ENCODE peak calls at places on chromosomes 11 and 22, in ten cellular contexts. Z is activated CD4-positive, CD25-positive, alpha-beta regulatory T cell treated with anti-CD3 and anti-CD28 coated beads, Interleukin-2, amount 50 U/mL, for 72 hours; T is right cardiac atrium; N is lower lobe of right lung; V is upper lobe of left lung; B is brain pericyte; Y is ureter; A is mesenchymal stem cell; K is endothelial cell; L is cardiac fibroblast. D is an unnamed sample.

GRCh38 chr11:8341966-8342365 is 78.3 kb upstream of the LMO1 start:
- DNase-seq in N (no peak), T (no peak), L (no peak), B (no peak), Z (no peak), Y (no peak), K (no peak), V (no peak), A (no peak), D (no peak)

GRCh38 chr22:39429186-39429585 is 27.6 kb upstream of the MGAT3 start:
- DNase-seq in B (no peak), Z (no peak), K (no peak), A (no peak), Y (no peak), L (no peak), V (no peak), T (no peak), N (no peak), D (no peak)

GRCh38 chr22:17629646-17630045 is 1.1 kb upstream of the ATP6V1E1 start:
- DNase-seq in A (no peak), T (no peak), Y (no peak), V (no peak), N (no peak), K (no peak), B (no peak), L (no peak), Z (no peak), D (no peak)

GRCh38 chr22:45863981-45864751 is 112.8 kb downstream of the WNT7B start:
- DNase-seq in L (peak), Z (peak), A (peak), K (peak), T (peak), B (no peak), V (peak), Y (no peak), N (peak), D (peak)

GRCh38 chr11:37468344-37468743 is 870.3 kb upstream of the RAG2 start:
- DNase-seq in K (no peak), N (no peak), V (no peak), B (no peak), Y (no peak), A (no peak), Z (no peak), T (no peak), L (no peak), D (no peak)

GRCh38 chr22:49720279-49720959 is 107.3 kb downstream of the BRD1 start:
- DNase-seq in N (no peak), T (no peak), V (peak), K (no peak), B (no peak), L (no peak), Y (no peak), Z (no peak), A (no peak), D (no peak)

GRCh38 chr11:45288395-45288794 is 2.3 kb upstream of the SYT13 start:
- DNase-seq in V (no peak), Y (no peak), T (no peak), N (no peak), Z (no peak), K (no peak), B (no peak), A (no peak), L (no peak), D (no peak)

GRCh38 chr22:46742576-46743221 is 4.6 kb upstream of the CERK start:
- DNase-seq in Z (no peak), A (no peak), Y (no peak), L (no peak), K (no peak), N (no peak), V (no peak), B (no peak), T (peak), D (peak)

D was measured in left ventricle myocardium superior.